ENCODE peak calls at places on chromosomes 4 and X, in ten cellular contexts. M, W, D, E, K, G, A, H, R and C are unnamed samples.

GRCh38 chrX:95629737-95630136 is 1054.9 kb upstream of the DIAPH2 start:
- DNase-seq in M (no peak), W (no peak), D (no peak), E (no peak), K (no peak), G (no peak), A (no peak), H (no peak), R (no peak), C (no peak)

GRCh38 chr4:74932832-74933561 is at the start of gene PARM1:
- DNase-seq in M (peak), W (peak), D (peak), E (peak), K (peak), G (peak), A (peak), H (no peak), R (peak), C (peak)

GRCh38 chr4:152500798-152501434 is 35.0 kb downstream of the FBXW7 start:
- DNase-seq in M (no peak), W (peak), D (peak), E (peak), K (no peak), G (no peak), A (peak), H (peak), R (no peak), C (peak)

GRCh38 chrX:15436220-15436619 is 52.0 kb upstream of the VEGFD start:
- DNase-seq in M (no peak), W (no peak), D (peak), E (no peak), K (no peak), G (no peak), A (no peak), H (no peak), R (no peak), C (no peak)

GRCh38 chr4:182881928-182882327 is 35.3 kb downstream of the DCTD start:
- DNase-seq in M (no peak), W (no peak), D (no peak), E (no peak), K (no peak), G (no peak), A (no peak), H (no peak), R (peak), C (peak)

GRCh38 chr4:66376396-66376795 is 706.1 kb upstream of the EPHA5 start:
- DNase-seq in M (no peak), W (no peak), D (no peak), E (no peak), K (no peak), G (no peak), A (no peak), H (no peak), R (no peak), C (no peak)

GRCh38 chr4:114343015-114343414 is 255.6 kb upstream of the UGT8 start:
- DNase-seq in M (no peak), W (no peak), D (no peak), E (no peak), K (no peak), G (no peak), A (no peak), H (no peak), R (no peak), C (no peak)

GRCh38 chr4:147714575-147715401 is 17.1 kb upstream of the ARHGAP10 start:
- DNase-seq in M (no peak), W (no peak), D (peak), E (no peak), K (no peak), G (no peak), A (no peak), H (no peak), R (no peak), C (no peak)

GRCh38 chr4:20026456-20026855 is 225.2 kb upstream of the SLIT2 start:
- DNase-seq in M (no peak), W (no peak), D (peak), E (no peak), K (no peak), G (no peak), A (no peak), H (no peak), R (no peak), C (no peak)

GRCh38 chr4:40305329-40306193 is 29.6 kb upstream of the CHRNA9 start:
- DNase-seq in M (no peak), W (no peak), D (no peak), E (peak), K (no peak), G (peak), A (no peak), H (no peak), R (no peak), C (no peak)

GRCh38 chrX:42530027-42530426 is 247.9 kb downstream of the PPP1R2C start:
- DNase-seq in M (no peak), W (no peak), D (peak), E (no peak), K (no peak), G (no peak), A (peak), H (no peak), R (no peak), C (no peak)

GRCh38 chrX:19188566-19188965 is 66.3 kb upstream of the ADGRG2 start:
- DNase-seq in M (no peak), W (no peak), D (no peak), E (no peak), K (no peak), G (no peak), A (no peak), H (no peak), R (no peak), C (no peak)

GRCh38 chrX:39149761-39150160 is 348.5 kb downstream of the MID1IP1 start:
- DNase-seq in M (peak), W (peak), D (peak), E (peak), K (no peak), G (no peak), A (peak), H (peak), R (peak), C (peak)

GRCh38 chr4:560731-561211 is 15.3 kb downstream of the TMEM271 start:
- DNase-seq in M (no peak), W (no peak), D (no peak), E (no peak), K (no peak), G (no peak), A (no peak), H (no peak), R (no peak), C (no peak)

GRCh38 chrX:105636667-105637066 is 185.7 kb upstream of the NRK start:
- DNase-seq in M (no peak), W (no peak), D (no peak), E (no peak), K (no peak), G (no peak), A (no peak), H (no peak), R (peak), C (no peak)

GRCh38 chrX:131783555-131784338 is 239.4 kb upstream of the STK26 start:
- DNase-seq in M (no peak), W (peak), D (peak), E (no peak), K (no peak), G (no peak), A (peak), H (no peak), R (no peak), C (no peak)

GRCh38 chr4:151407466-151408379 is 1.3 kb upstream of the FHIP1A start:
- DNase-seq in M (peak), W (peak), D (no peak), E (peak), K (no peak), G (peak), A (no peak), H (no peak), R (no peak), C (no peak)

GRCh38 chr4:130563185-130563890 is 1467.4 kb downstream of the C4orf33 start:
- DNase-seq in M (no peak), W (peak), D (peak), E (no peak), K (no peak), G (no peak), A (peak), H (no peak), R (peak), C (peak)

GRCh38 chrX:134373736-134374135 is 86.2 kb upstream of the HPRT1 start:
- DNase-seq in M (no peak), W (no peak), D (no peak), E (no peak), K (no peak), G (no peak), A (no peak), H (no peak), R (no peak), C (no peak)

GRCh38 chrX:94400488-94400887 is 726.5 kb downstream of the FAM133A start:
- DNase-seq in M (no peak), W (no peak), D (no peak), E (no peak), K (no peak), G (no peak), A (no peak), H (no peak), R (no peak), C (no peak)

GRCh38 chrX:16138108-16138427 is 14.7 kb downstream of the GRPR start:
- DNase-seq in M (no peak), W (no peak), D (no peak), E (no peak), K (no peak), G (no peak), A (no peak), H (no peak), R (no peak), C (no peak)

GRCh38 chr4:150769845-150770244 is 187.9 kb downstream of the MAB21L2 start:
- DNase-seq in M (no peak), W (no peak), D (no peak), E (no peak), K (no peak), G (no peak), A (no peak), H (no peak), R (no peak), C (no peak)

GRCh38 chrX:96006281-96006680 is 678.4 kb upstream of the DIAPH2 start:
- DNase-seq in M (no peak), W (no peak), D (no peak), E (no peak), K (no peak), G (no peak), A (no peak), H (no peak), R (no peak), C (no peak)

GRCh38 chr4:178745203-178745602 is 1303.0 kb upstream of the AGA start:
- DNase-seq in M (no peak), W (no peak), D (no peak), E (no peak), K (no peak), G (no peak), A (no peak), H (no peak), R (no peak), C (no peak)

GRCh38 chrX:133005038-133005437 is 46.6 kb upstream of the HS6ST2 start:
- DNase-seq in M (no peak), W (no peak), D (peak), E (no peak), K (no peak), G (no peak), A (no peak), H (no peak), R (no peak), C (no peak)